ENCODE peak calls at places on chromosomes 1 and 21, in seven cellular contexts. P is foreskin keratinocyte; R is ovary; A is AG09309; E is transverse colon; L is CD8-positive, alpha-beta T cell; Y is RWPE1. F is an unnamed sample.

GRCh38 chr1:24086466-24086865 is 25.5 kb downstream of the MYOM3 start:
- DNase-seq in L (no peak), E (no peak), P (no peak), A (no peak), Y (no peak), R (no peak), F (no peak)

GRCh38 chr1:201140941-201141260 is 13.4 kb downstream of the TMEM9 start:
- DNase-seq in L (no peak), Y (no peak), A (no peak), R (no peak), E (no peak), P (no peak), F (no peak)

GRCh38 chr1:222224576-222224975 is 323.3 kb downstream of the HHIPL2 start:
- DNase-seq in E (no peak), P (no peak), A (no peak), L (no peak), Y (no peak), R (no peak), F (no peak)

GRCh38 chr21:32844653-32845443 is 73.3 kb upstream of the PAXBP1 start:
- DNase-seq in Y (peak; percentile 55), A (peak; percentile 50), E (no peak), R (no peak), L (no peak), P (peak; percentile 64), F (no peak)

GRCh38 chr1:92754000-92754787 is 30.7 kb downstream of the EVI5 start:
- DNase-seq in E (no peak), P (peak; percentile 59), R (no peak), A (peak; percentile 73), L (no peak), Y (peak; percentile 41), F (peak; percentile 81)

GRCh38 chr1:17674707-17675505 is 80.2 kb upstream of the ACTL8 start:
- DNase-seq in A (no peak), R (no peak), E (no peak), P (no peak), L (no peak), Y (no peak), F (no peak)

GRCh38 chr1:6599141-6599975 is 3.3 kb downstream of the KLHL21 start:
- DNase-seq in E (peak; percentile 49), P (peak; percentile 74), Y (peak; percentile 80), R (no peak), L (peak; percentile 59), A (no peak), F (no peak)

GRCh38 chr1:228313536-228314277 is 92.9 kb downstream of the TRIM11 start:
- DNase-seq in Y (no peak), L (no peak), P (no peak), A (no peak), E (no peak), R (peak; percentile 22), F (no peak)

GRCh38 chr1:65254320-65255087 is 54.8 kb upstream of the DNAJC6 start:
- DNase-seq in Y (peak; percentile 83), A (no peak), E (peak; percentile 87), R (peak; percentile 79), P (peak; percentile 50), L (peak; percentile 86), F (no peak)

GRCh38 chr1:223031690-223032601 is 111.1 kb downstream of the TLR5 start:
- DNase-seq in R (no peak), P (peak; percentile 77), Y (peak; percentile 11), E (no peak), A (peak; percentile 59), L (no peak), F (no peak)

GRCh38 chr1:22142315-22143064 is 407 bp downstream of the WNT4 start:
- DNase-seq in A (no peak), L (no peak), E (peak; percentile 28), Y (peak; percentile 49), R (peak; percentile 59), P (peak; percentile 45), F (no peak)

GRCh38 chr1:22143065-22143514 is at the start of gene WNT4:
- DNase-seq in L (peak; percentile 32), R (peak; percentile 74), Y (peak; percentile 72), A (no peak), E (peak; percentile 42), P (no peak), F (no peak)

GRCh38 chr1:22141948-22142314 is 966 bp downstream of the WNT4 start:
- DNase-seq in Y (no peak), A (no peak), P (no peak), R (no peak), L (no peak), E (no peak), F (no peak)

GRCh38 chr1:22141493-22141892 is 1.4 kb downstream of the WNT4 start:
- DNase-seq in R (no peak), A (no peak), P (no peak), E (no peak), Y (no peak), L (no peak), F (no peak)

GRCh38 chr1:22143586-22144033 is 713 bp upstream of the WNT4 start:
- DNase-seq in L (no peak), E (no peak), A (no peak), Y (no peak), P (no peak), R (no peak), F (no peak)
- TF ChIP-seq CTCF in L (no peak), E (no peak), A (no peak), Y (no peak), P (no peak), R (no peak), F (no peak)

DNA sequence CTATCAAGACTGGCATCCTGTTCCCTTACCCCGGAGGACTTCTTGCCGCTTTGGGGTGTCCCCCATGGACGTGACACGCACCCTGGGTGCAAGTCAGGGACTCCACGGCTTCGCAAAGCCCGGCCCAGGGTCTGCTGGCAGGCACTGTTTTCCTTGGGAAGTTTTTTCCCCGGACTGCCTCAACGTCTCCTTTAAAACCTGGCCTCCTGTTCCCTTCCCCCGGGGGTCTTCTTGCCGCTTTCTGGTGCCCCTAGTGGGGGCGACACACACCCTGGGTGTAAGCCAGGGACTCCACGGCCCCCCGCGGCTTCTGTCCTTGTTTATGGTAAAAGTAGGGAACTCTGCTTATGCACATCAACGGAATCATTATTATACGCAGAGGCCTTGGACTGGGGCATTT is 136.6 kb downstream of the LIPI start:
- DNase-seq in E (no peak), P (no peak), L (no peak), Y (no peak), R (no peak), A (no peak), F (no peak)
- TF ChIP-seq CTCF in E (no peak), P (no peak), L (no peak), Y (no peak), R (no peak), A (no peak), F (no peak)

GRCh38 chr1:56780832-56781231 is 38.4 kb downstream of the FYB2 start:
- DNase-seq in Y (no peak), E (no peak), R (no peak), P (no peak), L (no peak), A (no peak), F (no peak)
- TF ChIP-seq CTCF in Y (no peak), E (no peak), R (no peak), P (no peak), L (no peak), A (no peak), F (no peak)

DNA sequence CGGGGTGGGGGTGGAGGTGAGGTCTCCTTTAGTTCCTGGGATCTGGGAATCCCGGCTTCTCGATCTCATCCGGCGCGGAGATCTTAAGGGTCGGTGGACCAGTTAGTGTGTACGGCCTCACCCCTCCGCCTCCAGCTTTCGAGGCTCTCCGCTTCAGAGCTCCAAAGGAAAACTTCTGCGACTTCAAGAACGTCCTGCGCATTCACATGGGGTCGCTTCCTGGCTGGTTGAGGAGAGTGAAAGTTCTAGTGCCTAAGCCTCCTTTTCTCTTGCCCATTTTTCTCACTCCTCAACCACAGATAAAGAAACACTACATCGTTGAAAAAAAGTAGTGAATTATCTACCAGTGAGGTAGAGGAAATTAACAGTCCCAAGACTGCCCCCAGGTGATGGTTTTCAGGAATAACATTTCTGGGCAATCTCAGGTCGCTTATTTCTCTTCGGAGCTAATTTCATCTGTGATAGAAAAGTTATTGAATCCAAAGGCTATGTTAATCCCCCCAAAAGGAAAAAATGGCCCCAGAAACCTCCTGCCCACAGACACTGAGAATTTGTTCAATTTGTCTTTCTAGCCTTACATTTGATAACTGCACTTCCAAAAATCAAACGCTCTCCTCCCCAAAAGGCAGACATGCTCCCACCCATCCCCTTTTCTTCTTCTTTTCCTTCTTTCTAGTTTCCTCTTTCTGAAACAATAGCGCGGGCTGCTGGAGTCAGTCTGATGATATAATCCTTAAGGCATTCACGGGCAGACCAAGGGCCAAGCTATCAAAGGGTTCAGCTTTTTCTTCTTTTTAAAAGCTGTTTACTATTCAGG is 20.5 kb upstream of the TBX15 start:
- DNase-seq in L (no peak), R (no peak), A (no peak), Y (peak; percentile 60), P (peak; percentile 47), E (no peak), F (peak; percentile 27)
- TF ChIP-seq CTCF in L (no peak), R (peak; percentile 41), A (peak; percentile 53), Y (peak; percentile 58), P (peak; percentile 78), E (peak; percentile 58), F (peak; percentile 48)

GRCh38 chr1:243313635-243314536 is 58.0 kb downstream of the SDCCAG8 start:
- DNase-seq in P (no peak), Y (no peak), A (no peak), R (no peak), L (no peak), E (no peak), F (no peak)

GRCh38 chr1:243315933-243316332 is 60.1 kb downstream of the SDCCAG8 start:
- DNase-seq in E (no peak), L (no peak), R (no peak), Y (no peak), P (no peak), A (no peak), F (no peak)

GRCh38 chr1:243312962-243313634 is 57.3 kb downstream of the SDCCAG8 start:
- DNase-seq in L (no peak), Y (no peak), R (no peak), P (peak; percentile 94), A (no peak), E (no peak), F (no peak)

GRCh38 chr1:243315455-243315854 is 59.6 kb downstream of the SDCCAG8 start:
- DNase-seq in A (no peak), L (no peak), E (no peak), R (no peak), P (no peak), Y (no peak), F (no peak)

GRCh38 chr1:243316366-243316989 is 60.6 kb downstream of the SDCCAG8 start:
- DNase-seq in R (no peak), E (no peak), Y (no peak), A (no peak), L (no peak), P (no peak), F (no peak)
- TF ChIP-seq CTCF in R (no peak), E (no peak), Y (no peak), A (no peak), L (no peak), P (no peak), F (no peak)

F was measured in HFF-Myc.